ENCODE peak calls at places on chromosomes 7 and 10, in six cellular contexts. E is type B pancreatic cell, D is HL-60, I is nephron progenitor cell, L is AG09319, F is astrocyte of the cerebellum. H is an unnamed sample.

GRCh38 chr7:29879609-29880008 is 73.3 kb downstream of the WIPF3 start:
- DNase-seq in E (no peak), I (no peak), D (no peak), L (no peak), F (peak; percentile 36), H (no peak)

GRCh38 chr10:33487014-33487776 is 152.7 kb upstream of the NRP1 start:
- DNase-seq in D (no peak), I (no peak), L (no peak), E (no peak), F (no peak), H (peak; percentile 18)

GRCh38 chr10:27998178-27998953 is 513 bp downstream of the ODAD2 start:
- DNase-seq in I (peak; percentile 65), E (peak; percentile 72), L (no peak), F (peak; percentile 12), D (no peak), H (peak; percentile 44)

GRCh38 chr10:97888134-97888533 is 38.5 kb downstream of the GOLGA7B start:
- DNase-seq in I (no peak), E (no peak), F (no peak), D (no peak), L (no peak), H (no peak)

GRCh38 chr10:58462863-58463507 is 49.7 kb upstream of the BICC1 start:
- DNase-seq in E (no peak), F (no peak), D (no peak), I (no peak), L (no peak), H (no peak)

GRCh38 chr7:2698581-2699288 is 10.7 kb downstream of the AMZ1 start:
- DNase-seq in E (no peak), F (no peak), L (no peak), D (peak; percentile 72), I (no peak), H (peak; percentile 97)

GRCh38 chr10:6300106-6300783 is 97.5 kb downstream of the PFKFB3 start:
- DNase-seq in E (no peak), F (peak; percentile 52), L (no peak), D (peak; percentile 36), I (no peak), H (peak; percentile 47)

GRCh38 chr10:110793887-110794286 is 77.8 kb upstream of the PDCD4 start:
- DNase-seq in D (no peak), L (no peak), I (no peak), E (no peak), F (no peak), H (no peak)

GRCh38 chr7:44065431-44066110 is at the start of gene PGAM2:
- DNase-seq in E (no peak), I (no peak), L (no peak), D (peak; percentile 38), F (no peak), H (no peak)

GRCh38 chr7:66335318-66335717 is 130.2 kb downstream of the TPST1 start:
- DNase-seq in D (no peak), L (no peak), I (no peak), E (no peak), F (no peak), H (no peak)

GRCh38 chr10:128484041-128484440 is 357.8 kb upstream of the MKI67 start:
- DNase-seq in E (no peak), I (no peak), L (no peak), F (no peak), D (no peak), H (no peak)

GRCh38 chr7:155297517-155298287 is at the start of gene INSIG1:
- DNase-seq in D (peak; percentile 83), F (peak; percentile 79), E (peak; percentile 97), I (peak; percentile 94), L (peak; percentile 87), H (peak; percentile 91)
- TF ChIP-seq CTCF in D (no peak), F (no peak), E (no peak), I (no peak), L (no peak), H (no peak)

GRCh38 chr10:122115874-122116273 is 126.9 kb downstream of the TACC2 start:
- DNase-seq in L (no peak), I (no peak), E (no peak), D (no peak), F (no peak), H (no peak)
- TF ChIP-seq CTCF in L (no peak), I (no peak), E (no peak), D (no peak), F (no peak), H (no peak)

GRCh38 chr7:32200593-32200992 is 130.4 kb upstream of the PDE1C start:
- DNase-seq in F (no peak), I (no peak), E (no peak), L (no peak), D (no peak), H (no peak)

GRCh38 chr7:32206488-32206887 is 136.3 kb upstream of the PDE1C start:
- DNase-seq in I (no peak), F (no peak), E (no peak), L (no peak), D (no peak), H (no peak)

GRCh38 chr7:32206987-32207386 is 136.8 kb upstream of the PDE1C start:
- DNase-seq in D (no peak), F (peak; percentile 1), E (no peak), L (no peak), I (peak; percentile 64), H (no peak)

DNA sequence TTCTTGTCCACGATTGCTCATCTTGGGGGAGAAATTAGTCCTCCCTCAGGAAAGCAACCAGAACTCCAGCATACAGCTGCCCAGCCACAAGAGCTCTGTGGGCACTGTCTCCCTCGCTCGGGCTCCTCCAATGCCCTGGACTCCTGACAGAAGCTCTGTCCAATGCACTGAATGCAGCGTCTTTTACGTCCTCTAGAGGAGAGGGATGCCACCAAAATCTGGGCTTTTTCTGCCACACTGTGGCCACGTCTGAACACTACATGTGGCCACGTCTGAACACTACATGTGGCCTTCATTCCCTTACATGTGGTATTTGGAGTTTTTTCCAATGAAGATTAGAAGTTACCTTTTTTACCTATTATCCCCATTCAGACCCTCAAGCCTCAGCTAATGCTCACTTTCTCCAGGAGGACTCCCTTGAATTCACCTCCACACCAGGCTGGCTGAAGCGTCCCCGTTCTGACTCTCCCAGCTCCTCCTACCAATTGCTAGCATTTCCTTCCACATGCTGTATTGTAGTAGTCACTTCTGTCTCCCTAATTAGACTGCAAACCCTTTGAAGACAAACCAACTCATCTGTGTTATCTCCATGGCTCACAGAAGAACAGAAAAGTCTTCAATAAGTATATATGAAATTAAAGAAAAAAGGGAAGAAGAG is 134.3 kb upstream of the PDE1C start:
- DNase-seq in F (peak; percentile 83), I (peak; percentile 65), L (no peak), E (no peak), D (peak; percentile 65), H (peak; percentile 18)
- TF ChIP-seq CTCF in F (peak; percentile 89), I (peak; percentile 76), L (peak; percentile 59), E (peak; percentile 91), D (peak; percentile 45), H (peak; percentile 66)

DNA sequence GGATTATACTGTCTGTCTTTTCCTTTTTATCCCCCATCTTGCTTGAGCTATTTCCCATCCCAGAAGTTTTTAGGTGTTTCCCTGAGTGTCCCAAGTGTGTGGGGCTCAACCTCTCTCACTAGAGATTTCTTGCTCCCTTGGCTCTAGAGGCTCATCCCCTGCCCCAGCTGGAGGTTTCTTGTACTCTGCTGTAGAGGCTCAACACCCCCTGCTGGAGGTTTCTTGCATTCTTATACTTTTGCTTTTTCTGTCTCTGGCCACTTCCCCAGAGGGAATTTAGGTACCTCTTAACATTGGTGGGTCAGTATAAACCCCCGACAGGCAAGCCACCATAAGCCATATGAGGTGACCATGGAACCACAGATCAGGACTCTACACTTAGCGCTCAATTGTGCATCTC is 114.2 kb upstream of the FAM3C start:
- DNase-seq in I (no peak), E (no peak), D (no peak), F (no peak), L (no peak), H (no peak)
- TF ChIP-seq CTCF in I (no peak), E (peak; percentile 27), D (no peak), F (peak; percentile 2), L (no peak), H (peak; percentile 14)

GRCh38 chr7:113118074-113118959 is at the start of gene SMIM30:
- DNase-seq in F (peak; percentile 60), L (peak; percentile 57), D (peak; percentile 94), E (peak; percentile 86), I (peak; percentile 89), H (peak; percentile 91)
- TF ChIP-seq CTCF in F (no peak), L (no peak), D (no peak), E (peak; percentile 47), I (no peak), H (no peak)

DNA sequence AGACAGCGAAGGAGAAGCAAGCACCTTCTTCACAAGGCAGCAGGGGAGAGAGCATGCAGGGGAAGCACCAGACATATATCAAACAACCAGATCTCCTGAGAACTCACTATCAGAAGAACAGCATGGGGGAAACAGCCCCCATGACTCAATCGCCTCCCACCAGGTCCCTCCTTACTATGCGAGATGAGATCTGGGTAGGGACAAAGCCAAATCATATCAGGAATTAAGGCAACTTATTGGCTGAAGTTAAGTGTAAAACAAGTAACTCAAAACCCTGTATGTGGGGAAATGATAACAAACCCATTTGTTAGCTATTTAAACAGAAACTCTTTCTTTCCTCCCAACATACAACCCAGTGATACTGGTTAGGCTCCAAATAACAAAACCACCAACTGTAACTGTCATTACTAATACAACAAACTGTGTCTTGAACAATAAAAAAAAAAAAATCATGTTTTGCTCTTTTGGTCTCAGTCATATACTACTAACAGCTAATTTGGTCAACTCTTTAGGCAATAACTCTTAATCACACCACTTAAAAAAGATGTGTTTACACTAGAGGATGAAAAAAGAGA is 57.8 kb downstream of the MINDY3 start:
- DNase-seq in D (no peak), F (no peak), I (no peak), L (peak; percentile 46), E (no peak), H (no peak)
- TF ChIP-seq CTCF in D (no peak), F (no peak), I (no peak), L (no peak), E (no peak), H (no peak)

GRCh38 chr7:135169141-135169935 is 1.2 kb downstream of the CYREN start:
- DNase-seq in D (peak; percentile 77), F (no peak), E (no peak), I (peak; percentile 22), L (no peak), H (peak; percentile 49)
- TF ChIP-seq CTCF in D (peak; percentile 20), F (peak; percentile 31), E (peak; percentile 47), I (peak; percentile 8), L (peak; percentile 32), H (peak; percentile 59)

GRCh38 chr7:158733762-158734494 is 29.3 kb upstream of the NCAPG2 start:
- DNase-seq in D (no peak), L (no peak), F (no peak), I (no peak), E (peak; percentile 52), H (no peak)
- TF ChIP-seq CTCF in D (no peak), L (no peak), F (no peak), I (no peak), E (peak; percentile 37), H (peak; percentile 30)

DNA sequence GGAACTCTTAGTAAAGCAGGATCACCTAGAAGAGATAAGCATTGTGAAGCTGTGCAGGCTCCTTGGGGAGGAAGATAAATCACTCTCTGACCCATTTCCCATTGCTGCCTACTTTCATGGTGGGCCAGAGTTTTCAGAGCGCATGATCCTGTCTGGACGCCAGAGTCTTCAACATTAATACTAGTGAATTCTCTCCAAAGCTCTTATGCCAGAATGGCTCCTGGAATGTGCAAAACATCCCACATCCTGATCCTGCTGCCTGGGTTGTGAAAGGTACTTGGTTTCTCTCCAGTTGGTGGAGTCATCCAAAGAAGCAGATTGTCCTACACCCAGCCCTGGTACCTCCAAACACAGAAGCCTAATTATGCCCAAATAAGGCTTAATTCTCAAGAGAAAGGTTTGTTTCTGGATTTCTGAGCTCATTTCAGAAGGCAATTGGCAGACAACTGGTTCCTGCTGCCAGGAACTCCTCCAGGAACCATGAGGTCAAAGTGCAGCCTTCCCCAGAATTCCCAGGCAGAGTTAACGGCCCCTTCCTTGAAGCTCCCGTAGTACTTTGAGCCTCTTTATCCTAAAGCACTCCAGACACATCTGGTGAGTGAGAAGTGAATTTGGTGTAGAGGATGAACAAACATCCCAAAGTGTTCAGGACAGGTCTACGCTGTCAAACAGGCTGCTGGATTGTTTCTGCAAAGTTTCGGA is 495.2 kb downstream of the PLXNA4 start:
- DNase-seq in E (no peak), F (peak; percentile 88), L (peak; percentile 44), D (no peak), I (no peak), H (no peak)
- TF ChIP-seq CTCF in E (no peak), F (no peak), L (no peak), D (no peak), I (no peak), H (no peak)

H was measured in DND-41.